ENCODE peak calls at places on chromosomes 6 and 20, in five cellular contexts. F, I, R, Z and W are unnamed samples.
A peak's percentile ranks its signal among the peaks of the same experiment; 100 is the strongest.

GRCh38 chr6:63213325-63213724 is 2.1 kb downstream of the FKBP1C start:
- DNase-seq in F (no peak), I (no peak), R (no peak), Z (no peak), W (no peak)

GRCh38 chr20:10453241-10453640 is 18.1 kb downstream of the SLX4IP start:
- DNase-seq in F (no peak), I (no peak), R (no peak), Z (no peak), W (no peak)

GRCh38 chr6:112337209-112337638 is 9.9 kb upstream of the RFPL4B start:
- DNase-seq in F (peak; percentile 43), I (peak; percentile 85), R (peak; percentile 51), Z (peak; percentile 61), W (peak; percentile 83)

GRCh38 chr6:168459572-168459971 is 18.6 kb downstream of the SMOC2 start:
- DNase-seq in F (no peak), I (no peak), R (no peak), Z (no peak), W (no peak)

GRCh38 chr6:39430968-39431523 is 108.5 kb upstream of the KCNK16 start:
- DNase-seq in F (no peak), I (peak; percentile 48), R (peak; percentile 63), Z (peak; percentile 32), W (peak; percentile 6)

GRCh38 chr6:93183513-93183912 is 235.8 kb downstream of the EPHA7 start:
- DNase-seq in F (no peak), I (no peak), R (no peak), Z (no peak), W (no peak)

GRCh38 chr6:122389704-122390103 is 9.7 kb upstream of the HSF2 start:
- DNase-seq in F (no peak), I (no peak), R (peak; percentile 9), Z (no peak), W (no peak)

GRCh38 chr6:97133071-97133470 is 149.9 kb downstream of the MMS22L start:
- DNase-seq in F (no peak), I (no peak), R (peak; percentile 3), Z (no peak), W (peak; percentile 3)

GRCh38 chr6:137490961-137491360 is 3.2 kb downstream of the OLIG3 start:
- DNase-seq in F (no peak), I (no peak), R (no peak), Z (no peak), W (no peak)

GRCh38 chr6:55882731-55883595 is 7.6 kb upstream of the BMP5 start:
- DNase-seq in F (no peak), I (peak; percentile 2), R (no peak), Z (no peak), W (no peak)

GRCh38 chr6:66735106-66735890 is 1028.3 kb upstream of the EYS start:
- DNase-seq in F (no peak), I (no peak), R (no peak), Z (no peak), W (no peak)

GRCh38 chr6:35238843-35239289 is 20.7 kb upstream of the ZNF76 start:
- DNase-seq in F (no peak), I (no peak), R (no peak), Z (no peak), W (no peak)

GRCh38 chr6:167682125-167682524 is 144.6 kb upstream of the AFDN start:
- DNase-seq in F (no peak), I (no peak), R (no peak), Z (no peak), W (no peak)

GRCh38 chr20:23138682-23139081 is 52.6 kb upstream of the CD93 start:
- DNase-seq in F (no peak), I (no peak), R (no peak), Z (no peak), W (no peak)

GRCh38 chr6:126123226-126123625 is 136.9 kb downstream of the TRMT11 start:
- DNase-seq in F (no peak), I (no peak), R (no peak), Z (no peak), W (no peak)

GRCh38 chr20:1825492-1825891 is 69.7 kb upstream of the SIRPA start:
- DNase-seq in F (no peak), I (peak; percentile 67), R (no peak), Z (no peak), W (no peak)

GRCh38 chr20:9514461-9515210 is at the start of gene LAMP5:
- DNase-seq in F (no peak), I (peak; percentile 49), R (peak; percentile 30), Z (peak; percentile 77), W (peak; percentile 73)

GRCh38 chr6:32370510-32370909 is 1.2 kb downstream of the TSBP1 start:
- DNase-seq in F (no peak), I (no peak), R (no peak), Z (no peak), W (no peak)

GRCh38 chr6:131631625-131632284 is 3.7 kb upstream of the MED23 start:
- DNase-seq in F (no peak), I (no peak), R (no peak), Z (no peak), W (no peak)

GRCh38 chr20:63226020-63226943 is 9.4 kb upstream of the BIRC7 start:
- DNase-seq in F (no peak), I (no peak), R (no peak), Z (no peak), W (no peak)

GRCh38 chr6:134004714-134005113 is 47.7 kb downstream of the SLC2A12 start:
- DNase-seq in F (no peak), I (no peak), R (no peak), Z (no peak), W (peak; percentile 55)